ENCODE peak calls at places on chromosomes 16 and 17, in six cellular contexts. G, M, X, J, L and R are unnamed samples.
A peak's percentile ranks its signal among the peaks of the same experiment; 100 is the strongest.

GRCh38 chr17:4950075-4950756 is 703 bp upstream of the ENO3 start:
- DNase-seq in X (peak; percentile 94), L (peak; percentile 74), M (no peak), J (peak; percentile 54), G (no peak), R (peak; percentile 46)

GRCh38 chr17:43556292-43556691 is 10.2 kb upstream of the ETV4 start:
- DNase-seq in M (no peak), J (no peak), L (no peak), X (peak; percentile 88), G (no peak), R (peak; percentile 91)

GRCh38 chr16:86343111-86343642 is 167.2 kb upstream of the FOXF1 start:
- DNase-seq in G (no peak), L (no peak), M (no peak), X (no peak), J (no peak), R (no peak)

GRCh38 chr17:21453144-21453982 is 77.2 kb downstream of the KCNJ12 start:
- DNase-seq in M (no peak), J (no peak), G (no peak), L (no peak), X (no peak), R (no peak)

GRCh38 chr16:49663081-49664057 is 192.5 kb downstream of the ZNF423 start:
- DNase-seq in X (no peak), G (no peak), M (no peak), L (peak; percentile 53), J (no peak), R (peak; percentile 14)

GRCh38 chr17:43769859-43770258 is 8.9 kb downstream of the DUSP3 start:
- DNase-seq in L (no peak), M (no peak), J (no peak), X (no peak), G (no peak), R (no peak)

GRCh38 chr17:75712480-75712879 is 8.8 kb upstream of the ITGB4 start:
- DNase-seq in G (no peak), L (no peak), J (no peak), M (no peak), X (no peak), R (no peak)

GRCh38 chr17:77571562-77571981 is 386.9 kb upstream of the TNRC6C start:
- DNase-seq in X (no peak), G (no peak), M (no peak), L (no peak), J (no peak), R (no peak)

GRCh38 chr17:9142772-9143494 is 121.6 kb downstream of the NTN1 start:
- DNase-seq in L (no peak), X (no peak), M (no peak), G (no peak), J (no peak), R (no peak)

GRCh38 chr17:1573932-1574696 is 11.5 kb upstream of the PITPNA start:
- DNase-seq in M (peak; percentile 60), L (peak; percentile 95), G (peak; percentile 84), J (peak; percentile 39), X (peak; percentile 96), R (peak; percentile 74)

GRCh38 chr17:56727876-56728617 is 105.7 kb downstream of the C17orf67 start:
- DNase-seq in X (no peak), L (no peak), M (no peak), J (no peak), G (no peak), R (no peak)

GRCh38 chr17:82734987-82735866 is at the start of gene FN3K:
- DNase-seq in G (peak; percentile 52), J (peak; percentile 42), M (peak; percentile 22), X (no peak), L (peak; percentile 87), R (peak; percentile 69)

GRCh38 chr17:3963214-3964201 is 729 bp downstream of the ATP2A3 start:
- DNase-seq in J (no peak), M (peak; percentile 51), L (no peak), G (no peak), X (no peak), R (no peak)

GRCh38 chr17:36813957-36814356 is 123.3 kb upstream of the LHX1 start:
- DNase-seq in L (no peak), M (no peak), J (no peak), X (no peak), G (no peak), R (no peak)

GRCh38 chr16:60748366-60748765 is 1287.9 kb downstream of the CDH8 start:
- DNase-seq in M (no peak), X (no peak), L (no peak), G (no peak), J (no peak), R (no peak)

GRCh38 chr17:17070931-17071330 is 28.7 kb downstream of the MPRIP start:
- DNase-seq in X (peak; percentile 58), J (no peak), G (no peak), L (no peak), M (no peak), R (no peak)

GRCh38 chr16:30110661-30111060 is 2.7 kb downstream of the GDPD3 start:
- DNase-seq in M (no peak), L (no peak), J (no peak), X (no peak), G (peak; percentile 35), R (no peak)